ENCODE peak calls at places on chromosome 10, in seven cellular contexts. J is GM23248, U is neuronal stem cell, C is H9, V is OCI-LY7, I is PC-3, F is MM.1S. X is an unnamed sample.

GRCh38 chr10:86042161-86042560 is 324.4 kb downstream of the GRID1 start:
- DNase-seq in J (no peak), U (no peak), C (no peak), V (no peak), I (no peak), F (no peak), X (no peak)

GRCh38 chr10:47023237-47024045 is 112.2 kb downstream of the PTPN20 start:
- DNase-seq in J (peak; percentile 36), U (no peak), C (peak; percentile 23), V (no peak), I (no peak), F (no peak), X (no peak)

GRCh38 chr10:133198621-133199487 is 31.2 kb upstream of the UTF1 start:
- DNase-seq in J (no peak), U (no peak), C (no peak), V (no peak), I (no peak), F (no peak), X (no peak)

GRCh38 chr10:70458329-70459060 is 17.0 kb upstream of the NODAL start:
- DNase-seq in J (peak; percentile 96), U (peak; percentile 41), C (peak; percentile 57), V (no peak), I (peak; percentile 89), F (no peak), X (peak; percentile 99)

GRCh38 chr10:14385591-14386201 is 55.0 kb upstream of the FRMD4A start:
- DNase-seq in J (peak; percentile 32), U (no peak), C (no peak), V (no peak), I (peak; percentile 2), F (no peak), X (no peak)

GRCh38 chr10:83165164-83165563 is 974.1 kb upstream of the GHITM start:
- DNase-seq in J (no peak), U (no peak), C (no peak), V (no peak), I (no peak), F (no peak), X (no peak)

GRCh38 chr10:76114556-76114955 is 683.1 kb downstream of the LRMDA start:
- DNase-seq in J (no peak), U (no peak), C (no peak), V (no peak), I (peak; percentile 67), F (no peak), X (no peak)

GRCh38 chr10:46106410-46107255 is 60.6 kb upstream of the MSMB start:
- DNase-seq in J (peak; percentile 65), U (peak; percentile 23), C (peak; percentile 82), V (no peak), I (peak; percentile 26), F (peak; percentile 73), X (peak; percentile 85)

GRCh38 chr10:124943301-124944092 is 1.6 kb downstream of the ZRANB1 start:
- DNase-seq in J (peak; percentile 92), U (no peak), C (no peak), V (no peak), I (peak; percentile 67), F (no peak), X (peak; percentile 8)

GRCh38 chr10:43461950-43462349 is 25.0 kb downstream of the ZNF487 start:
- DNase-seq in J (peak; percentile 87), U (peak; percentile 70), C (no peak), V (peak; percentile 87), I (peak; percentile 95), F (peak; percentile 84), X (peak; percentile 90)

GRCh38 chr10:63628526-63629362 is 107.5 kb downstream of the REEP3 start:
- DNase-seq in J (peak; percentile 63), U (peak; percentile 55), C (peak; percentile 53), V (peak; percentile 76), I (no peak), F (peak; percentile 77), X (peak; percentile 55)

GRCh38 chr10:108050626-108051025 is 886.1 kb upstream of the SORCS1 start:
- DNase-seq in J (no peak), U (no peak), C (no peak), V (no peak), I (no peak), F (no peak), X (peak; percentile 15)

GRCh38 chr10:100972115-100972903 is 3.0 kb downstream of the SEMA4G start:
- DNase-seq in J (no peak), U (no peak), C (no peak), V (no peak), I (no peak), F (no peak), X (no peak)

GRCh38 chr10:124032982-124033886 is 60.2 kb downstream of the CHST15 start:
- DNase-seq in J (peak; percentile 78), U (no peak), C (no peak), V (no peak), I (no peak), F (no peak), X (peak; percentile 97)

GRCh38 chr10:116001266-116001857 is 271.6 kb downstream of the GFRA1 start:
- DNase-seq in J (no peak), U (no peak), C (no peak), V (no peak), I (no peak), F (no peak), X (no peak)

GRCh38 chr10:105161767-105162166 is 520.7 kb downstream of the SORCS3 start:
- DNase-seq in J (no peak), U (no peak), C (no peak), V (no peak), I (no peak), F (no peak), X (no peak)

GRCh38 chr10:75547391-75548298 is 116.2 kb downstream of the LRMDA start:
- DNase-seq in J (peak; percentile 89), U (no peak), C (no peak), V (no peak), I (peak; percentile 85), F (peak; percentile 94), X (no peak)

GRCh38 chr10:124063736-124064135 is 29.7 kb downstream of the CHST15 start:
- DNase-seq in J (peak; percentile 44), U (no peak), C (no peak), V (peak; percentile 74), I (peak; percentile 82), F (peak; percentile 67), X (peak; percentile 95)

GRCh38 chr10:74234569-74234968 is 83.5 kb downstream of the ADK start:
- DNase-seq in J (peak; percentile 54), U (no peak), C (no peak), V (peak; percentile 20), I (peak; percentile 81), F (no peak), X (no peak)

GRCh38 chr10:23158370-23158769 is 33.7 kb upstream of the PTF1A start:
- DNase-seq in J (peak; percentile 73), U (peak; percentile 72), C (peak; percentile 51), V (peak; percentile 62), I (peak; percentile 64), F (peak; percentile 43), X (peak; percentile 91)

GRCh38 chr10:104322416-104322782 is 15.9 kb downstream of the ITPRIP start:
- DNase-seq in J (no peak), U (no peak), C (peak; percentile 38), V (peak; percentile 77), I (no peak), F (peak; percentile 16), X (no peak)

GRCh38 chr10:128883126-128884060 is 583.6 kb upstream of the MGMT start:
- DNase-seq in J (no peak), U (no peak), C (no peak), V (no peak), I (no peak), F (no peak), X (no peak)

GRCh38 chr10:72085864-72086465 is 2.4 kb downstream of the SPOCK2 start:
- DNase-seq in J (no peak), U (no peak), C (peak; percentile 23), V (no peak), I (no peak), F (no peak), X (peak; percentile 80)

GRCh38 chr10:52632591-52632990 is 140.0 kb downstream of the MBL2 start:
- DNase-seq in J (no peak), U (no peak), C (no peak), V (no peak), I (peak; percentile 74), F (no peak), X (no peak)
- H2AFZ ChIP-seq in J (no peak overlapping the region), U (peak overlapping the region; percentile 46), C (no peak overlapping the region), V (no peak overlapping the region), I (peak overlapping the region; percentile 70), F (no peak overlapping the region), X (no peak overlapping the region)

GRCh38 chr10:119314486-119314885 is 107.1 kb downstream of the GRK5 start:
- DNase-seq in J (no peak), U (no peak), C (no peak), V (no peak), I (no peak), F (no peak), X (peak; percentile 47)

GRCh38 chr10:119314061-119314460 is 106.7 kb downstream of the GRK5 start:
- DNase-seq in J (no peak), U (no peak), C (no peak), V (no peak), I (no peak), F (no peak), X (no peak)

GRCh38 chr10:119316002-119316358 is 108.6 kb downstream of the GRK5 start:
- DNase-seq in J (no peak), U (no peak), C (no peak), V (no peak), I (no peak), F (no peak), X (peak; percentile 14)

GRCh38 chr10:119316729-119317097 is 109.3 kb downstream of the GRK5 start:
- DNase-seq in J (peak; percentile 89), U (peak; percentile 43), C (no peak), V (no peak), I (peak; percentile 73), F (no peak), X (peak; percentile 76)

GRCh38 chr10:119315128-119316001 is 108.0 kb downstream of the GRK5 start:
- DNase-seq in J (peak; percentile 98), U (peak; percentile 40), C (peak; percentile 79), V (no peak), I (peak; percentile 86), F (no peak), X (peak; percentile 97)
- H2AFZ ChIP-seq in J (no peak overlapping the region), U (peak overlapping the region; percentile 3), C (no peak overlapping the region), V (no peak overlapping the region), I (peak overlapping the region; percentile 46), F (no peak overlapping the region), X (peak overlapping the region; percentile 85)

DNA sequence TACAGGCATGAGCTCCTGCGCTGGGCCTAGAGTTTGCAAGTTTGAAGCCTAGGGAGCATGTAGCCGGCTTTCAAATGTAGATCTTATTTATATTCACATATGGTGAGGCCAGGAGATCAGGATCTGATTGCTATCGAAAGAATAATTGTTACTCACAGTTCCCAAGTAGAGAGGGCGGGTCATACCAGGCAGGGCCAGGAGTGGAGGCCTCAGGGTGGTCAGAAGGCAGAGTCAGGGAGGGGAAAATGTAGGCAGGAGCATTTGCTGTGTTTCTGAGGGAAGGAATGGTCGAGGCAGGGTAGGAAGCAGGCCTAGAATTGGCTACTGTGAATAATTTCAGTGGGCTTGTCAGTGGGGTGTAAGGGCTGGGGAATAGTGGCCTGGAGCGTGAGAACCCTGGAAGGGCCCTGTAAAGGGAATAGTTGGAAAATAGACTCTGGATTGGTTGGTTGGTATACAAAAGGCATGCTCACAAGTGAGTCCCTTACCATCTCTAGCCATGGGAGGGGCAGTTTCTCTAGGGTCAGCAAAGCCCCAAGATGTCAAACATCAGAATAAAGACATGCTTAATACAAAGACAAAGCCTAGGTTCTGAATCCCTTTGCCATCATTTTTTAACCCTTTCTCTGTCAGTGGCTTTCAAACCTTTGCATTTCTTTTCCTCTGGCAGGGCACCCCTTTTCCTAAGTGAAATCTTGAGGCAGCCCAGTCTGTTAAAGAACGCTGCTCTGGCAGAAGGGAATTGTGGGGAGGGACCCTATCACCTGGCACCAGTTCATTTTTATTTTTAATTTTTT is 36.0 kb upstream of the DLG5 start:
- DNase-seq in J (no peak), U (no peak), C (no peak), V (no peak), I (no peak), F (no peak), X (no peak)
- H2AFZ ChIP-seq in J (no peak overlapping the region), U (peak overlapping the region; percentile 68), C (no peak overlapping the region), V (no peak overlapping the region), I (no peak overlapping the region), F (no peak overlapping the region), X (no peak overlapping the region)

GRCh38 chr10:17536221-17536620 is 81.0 kb downstream of the HACD1 start:
- DNase-seq in J (no peak), U (no peak), C (no peak), V (no peak), I (no peak), F (no peak), X (no peak)
- H2AFZ ChIP-seq in J (peak overlapping the region; percentile 38), U (no peak overlapping the region), C (no peak overlapping the region), V (no peak overlapping the region), I (no peak overlapping the region), F (no peak overlapping the region), X (peak overlapping the region; percentile 51)

X was measured in osteoblast.